ENCODE peak calls at places on chromosomes 1 and 21, in nine cellular contexts. S, Q, Y, U, R, A, B, P and C are unnamed samples.
A peak's percentile ranks its signal among the peaks of the same experiment; 100 is the strongest.

GRCh38 chr1:153404768-153405167 is 11.6 kb upstream of the S100A7A start:
- DNase-seq in S (no peak), Q (no peak), Y (no peak), U (peak; percentile 28), R (peak; percentile 38), A (no peak), B (peak; percentile 92), P (no peak), C (no peak)

GRCh38 chr21:42269382-42269781 is 45.8 kb downstream of the TFF3 start:
- DNase-seq in S (no peak), Q (no peak), Y (peak; percentile 58), U (no peak), R (no peak), A (no peak), B (no peak), P (no peak), C (no peak)

GRCh38 chr1:107467811-107468210 is 327.0 kb downstream of the NTNG1 start:
- DNase-seq in S (no peak), Q (no peak), Y (no peak), U (no peak), R (no peak), A (no peak), B (no peak), P (no peak), C (no peak)

GRCh38 chr1:89757532-89757931 is 63.3 kb upstream of the LRRC8D start:
- DNase-seq in S (no peak), Q (no peak), Y (peak; percentile 36), U (peak; percentile 12), R (peak; percentile 59), A (no peak), B (peak; percentile 81), P (no peak), C (no peak)

GRCh38 chr1:185929759-185930158 is 195.6 kb downstream of the HMCN1 start:
- DNase-seq in S (no peak), Q (no peak), Y (no peak), U (no peak), R (no peak), A (no peak), B (no peak), P (no peak), C (no peak)

GRCh38 chr1:53449026-53449425 is 10.2 kb upstream of the DMRTB1 start:
- DNase-seq in S (no peak), Q (peak; percentile 71), Y (no peak), U (no peak), R (no peak), A (no peak), B (no peak), P (no peak), C (no peak)

GRCh38 chr1:224996266-224996665 is 66.8 kb downstream of the DNAH14 start:
- DNase-seq in S (no peak), Q (no peak), Y (no peak), U (no peak), R (no peak), A (no peak), B (no peak), P (no peak), C (no peak)

GRCh38 chr1:52296345-52296744 is 69.7 kb downstream of the CC2D1B start:
- DNase-seq in S (no peak), Q (peak; percentile 19), Y (no peak), U (no peak), R (no peak), A (no peak), B (no peak), P (peak; percentile 51), C (no peak)

GRCh38 chr21:45074048-45074817 is at the start of gene ADARB1:
- DNase-seq in S (no peak), Q (no peak), Y (peak; percentile 13), U (peak; percentile 78), R (peak; percentile 80), A (peak; percentile 63), B (peak; percentile 91), P (peak; percentile 86), C (peak; percentile 90)

GRCh38 chr1:166676981-166677380 is 162.3 kb upstream of the POGK start:
- DNase-seq in S (no peak), Q (no peak), Y (no peak), U (no peak), R (no peak), A (no peak), B (no peak), P (no peak), C (no peak)

GRCh38 chr1:191695865-191696264 is 462.4 kb upstream of the RGS18 start:
- DNase-seq in S (no peak), Q (no peak), Y (no peak), U (no peak), R (no peak), A (no peak), B (no peak), P (no peak), C (no peak)

GRCh38 chr21:45278156-45278911 is 9.4 kb downstream of the POFUT2 start:
- DNase-seq in S (no peak), Q (no peak), Y (no peak), U (no peak), R (no peak), A (no peak), B (peak; percentile 46), P (no peak), C (peak; percentile 59)

GRCh38 chr1:241998412-241998921 is 431 bp downstream of the MAP1LC3C start:
- DNase-seq in S (peak; percentile 23), Q (no peak), Y (peak; percentile 2), U (peak; percentile 70), R (peak; percentile 53), A (no peak), B (peak; percentile 83), P (no peak), C (no peak)

GRCh38 chr21:31927872-31928476 is 55.2 kb downstream of the HUNK start:
- DNase-seq in S (no peak), Q (no peak), Y (no peak), U (no peak), R (no peak), A (no peak), B (no peak), P (no peak), C (no peak)

GRCh38 chr1:209810783-209811182 is 4.8 kb upstream of the IRF6 start:
- DNase-seq in S (no peak), Q (no peak), Y (no peak), U (no peak), R (no peak), A (no peak), B (no peak), P (no peak), C (no peak)

GRCh38 chr1:117696567-117696966 is 90.7 kb downstream of the TENT5C start:
- DNase-seq in S (no peak), Q (no peak), Y (no peak), U (no peak), R (no peak), A (no peak), B (no peak), P (no peak), C (no peak)

GRCh38 chr1:10968411-10968826 is 44.0 kb upstream of the TARDBP start:
- DNase-seq in S (no peak), Q (no peak), Y (no peak), U (no peak), R (no peak), A (peak; percentile 33), B (no peak), P (peak; percentile 95), C (no peak)

GRCh38 chr1:204513117-204513716 is 3.0 kb upstream of the MDM4 start:
- DNase-seq in S (no peak), Q (no peak), Y (peak; percentile 82), U (no peak), R (no peak), A (no peak), B (no peak), P (no peak), C (no peak)

GRCh38 chr21:14073615-14074014 is 137.1 kb downstream of the LIPI start:
- DNase-seq in S (no peak), Q (no peak), Y (no peak), U (no peak), R (no peak), A (no peak), B (no peak), P (no peak), C (peak; percentile 65)

GRCh38 chr1:44048816-44049215 is 17.6 kb upstream of the SLC6A9 start:
- DNase-seq in S (no peak), Q (peak; percentile 60), Y (no peak), U (no peak), R (no peak), A (no peak), B (no peak), P (no peak), C (no peak)

GRCh38 chr21:38989745-38990423 is 184.2 kb downstream of the ETS2 start:
- DNase-seq in S (no peak), Q (no peak), Y (no peak), U (peak; percentile 64), R (no peak), A (no peak), B (no peak), P (peak; percentile 79), C (no peak)

GRCh38 chr1:204977327-204977726 is 65.7 kb upstream of the CNTN2 start:
- DNase-seq in S (no peak), Q (no peak), Y (no peak), U (no peak), R (no peak), A (no peak), B (no peak), P (no peak), C (no peak)

GRCh38 chr1:209224886-209225285 is 358.6 kb upstream of the CAMK1G start:
- DNase-seq in S (no peak), Q (no peak), Y (no peak), U (no peak), R (no peak), A (no peak), B (no peak), P (no peak), C (no peak)

GRCh38 chr1:208988811-208989222 is 594.7 kb upstream of the CAMK1G start:
- DNase-seq in S (no peak), Q (peak; percentile 36), Y (peak; percentile 46), U (no peak), R (peak; percentile 23), A (no peak), B (no peak), P (peak; percentile 1), C (no peak)

GRCh38 chr1:17768651-17769241 is 13.6 kb downstream of the ACTL8 start:
- DNase-seq in S (no peak), Q (peak; percentile 74), Y (no peak), U (no peak), R (no peak), A (no peak), B (no peak), P (no peak), C (no peak)

GRCh38 chr1:22868331-22868730 is 104.3 kb downstream of the LACTBL1 start:
- DNase-seq in S (no peak), Q (no peak), Y (no peak), U (no peak), R (no peak), A (no peak), B (no peak), P (no peak), C (no peak)

GRCh38 chr1:51564124-51564523 is 45.1 kb upstream of the EPS15 start:
- DNase-seq in S (no peak), Q (no peak), Y (no peak), U (no peak), R (peak; percentile 30), A (no peak), B (no peak), P (no peak), C (no peak)

GRCh38 chr1:47720100-47720499 is 277.1 kb downstream of the TRABD2B start:
- DNase-seq in S (no peak), Q (no peak), Y (no peak), U (peak; percentile 55), R (no peak), A (no peak), B (no peak), P (no peak), C (no peak)

GRCh38 chr1:241459186-241459802 is 60.3 kb downstream of the FH start:
- DNase-seq in S (no peak), Q (no peak), Y (no peak), U (no peak), R (no peak), A (no peak), B (no peak), P (no peak), C (no peak)

GRCh38 chr1:27522860-27523665 is 33.1 kb upstream of the WASF2 start:
- DNase-seq in S (no peak), Q (no peak), Y (no peak), U (peak; percentile 46), R (peak; percentile 67), A (peak; percentile 68), B (no peak), P (peak; percentile 57), C (no peak)

GRCh38 chr1:4935807-4936206 is 281.4 kb downstream of the AJAP1 start:
- DNase-seq in S (no peak), Q (no peak), Y (no peak), U (no peak), R (no peak), A (no peak), B (no peak), P (no peak), C (no peak)